ENCODE peak calls at places on chromosomes 6 and 20, in six cellular contexts. Z is IMR-90, B is H9, A is neuronal stem cell, W is mesenchymal stem cell, M is H1. K is an unnamed sample.

GRCh38 chr20:12570371-12570770 is 438.4 kb upstream of the SPTLC3 start:
- DNase-seq in Z (no peak), B (peak; percentile 81), A (peak; percentile 27), W (peak; percentile 36), M (peak; percentile 27), K (peak; percentile 92)

GRCh38 chr6:128395596-128395995 is 124.8 kb downstream of the PTPRK start:
- DNase-seq in Z (no peak), B (no peak), A (no peak), W (no peak), M (no peak), K (no peak)

GRCh38 chr6:34237316-34237721 is 646 bp downstream of the HMGA1 start:
- DNase-seq in Z (no peak), B (no peak), A (no peak), W (no peak), M (no peak), K (no peak)

GRCh38 chr20:14924433-14924832 is 587.0 kb upstream of the FLRT3 start:
- DNase-seq in Z (no peak), B (no peak), A (no peak), W (no peak), M (no peak), K (no peak)

GRCh38 chr6:135938588-135939215 is 87.2 kb downstream of the PDE7B start:
- DNase-seq in Z (peak; percentile 43), B (no peak), A (no peak), W (peak; percentile 32), M (no peak), K (peak; percentile 60)

GRCh38 chr20:40948352-40949267 is 80.0 kb upstream of the TOP1 start:
- DNase-seq in Z (peak; percentile 35), B (no peak), A (no peak), W (no peak), M (no peak), K (peak; percentile 27)

GRCh38 chr20:63978319-63979220 is 872 bp downstream of the SAMD10 start:
- DNase-seq in Z (peak; percentile 43), B (peak; percentile 85), A (no peak), W (peak; percentile 62), M (no peak), K (peak; percentile 66)

GRCh38 chr6:85395746-85396145 is 54.1 kb upstream of the NT5E start:
- DNase-seq in Z (no peak), B (no peak), A (no peak), W (no peak), M (no peak), K (no peak)

GRCh38 chr20:61236677-61237076 is 15.4 kb upstream of the CDH4 start:
- DNase-seq in Z (no peak), B (no peak), A (no peak), W (no peak), M (no peak), K (peak; percentile 39)

GRCh38 chr6:33314943-33315752 is 1.3 kb upstream of the TAPBP start:
- DNase-seq in Z (no peak), B (peak; percentile 79), A (no peak), W (no peak), M (no peak), K (peak; percentile 57)

GRCh38 chr6:143333081-143333480 is 117.4 kb downstream of the ADAT2 start:
- DNase-seq in Z (no peak), B (no peak), A (no peak), W (no peak), M (no peak), K (no peak)

GRCh38 chr20:57414867-57415592 is 23.8 kb downstream of the RBM38 start:
- DNase-seq in Z (peak; percentile 28), B (no peak), A (no peak), W (peak; percentile 44), M (no peak), K (no peak)

GRCh38 chr6:68958327-68958726 is 323.2 kb downstream of the ADGRB3 start:
- DNase-seq in Z (no peak), B (no peak), A (no peak), W (no peak), M (no peak), K (no peak)

GRCh38 chr6:158475344-158476302 is 84.3 kb upstream of the TMEM181 start:
- DNase-seq in Z (peak; percentile 57), B (no peak), A (no peak), W (peak; percentile 87), M (no peak), K (no peak)

GRCh38 chr20:37265152-37265551 is 3.5 kb upstream of the GHRH start:
- DNase-seq in Z (no peak), B (no peak), A (no peak), W (no peak), M (no peak), K (no peak)

GRCh38 chr20:18973499-18974173 is 160.1 kb downstream of the SCP2D1 start:
- DNase-seq in Z (no peak), B (no peak), A (no peak), W (no peak), M (no peak), K (no peak)

GRCh38 chr20:47784256-47784598 is 1.1 kb downstream of the SULF2 start:
- DNase-seq in Z (no peak), B (no peak), A (no peak), W (no peak), M (no peak), K (no peak)

DNA sequence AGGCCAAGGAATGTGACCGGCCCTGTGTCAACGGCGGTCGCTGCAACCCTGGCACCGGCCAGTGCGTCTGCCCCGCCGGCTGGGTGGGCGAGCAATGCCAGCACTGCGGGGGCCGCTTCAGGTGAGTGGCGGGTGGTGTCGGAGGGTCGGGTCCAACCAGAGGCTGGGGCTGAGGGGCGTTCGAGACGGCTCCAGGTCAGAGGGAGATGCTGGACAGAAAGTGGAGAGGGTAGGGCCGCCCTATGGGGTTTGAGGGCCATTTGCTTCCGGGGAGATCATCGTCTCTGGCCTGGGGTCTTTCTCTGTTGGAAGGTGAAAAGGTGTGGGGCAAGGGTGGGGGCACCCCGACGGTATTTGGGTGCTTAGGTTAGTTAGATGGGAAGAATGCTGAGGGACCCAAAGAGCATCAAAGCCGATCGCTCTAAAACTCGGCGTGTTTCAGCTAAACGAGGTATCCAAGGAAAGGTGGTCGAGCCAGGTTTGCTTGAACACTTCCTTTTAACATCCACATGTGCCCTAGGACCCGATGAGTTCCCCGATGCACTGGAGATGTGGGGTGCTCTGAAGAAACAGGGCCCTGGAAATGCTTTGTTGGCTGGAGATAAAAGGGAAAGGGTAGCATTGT is 691 bp downstream of the ATRN start:
- DNase-seq in Z (no peak), B (no peak), A (no peak), W (peak; percentile 2), M (no peak), K (no peak)
- H4K8ac ChIP-seq in Z (peak overlapping the region; percentile 13), B (no peak overlapping the region), A (no peak overlapping the region), W (peak overlapping the region; percentile 97), M (peak overlapping the region; percentile 29), K (no peak overlapping the region)

GRCh38 chr20:19990911-19991707 is 26.1 kb upstream of the NAA20 start:
- DNase-seq in Z (no peak), B (no peak), A (no peak), W (no peak), M (no peak), K (no peak)
- H4K8ac ChIP-seq in Z (peak overlapping the region; percentile 60), B (no peak overlapping the region), A (no peak overlapping the region), W (peak overlapping the region; percentile 66), M (no peak overlapping the region), K (no peak overlapping the region)

DNA sequence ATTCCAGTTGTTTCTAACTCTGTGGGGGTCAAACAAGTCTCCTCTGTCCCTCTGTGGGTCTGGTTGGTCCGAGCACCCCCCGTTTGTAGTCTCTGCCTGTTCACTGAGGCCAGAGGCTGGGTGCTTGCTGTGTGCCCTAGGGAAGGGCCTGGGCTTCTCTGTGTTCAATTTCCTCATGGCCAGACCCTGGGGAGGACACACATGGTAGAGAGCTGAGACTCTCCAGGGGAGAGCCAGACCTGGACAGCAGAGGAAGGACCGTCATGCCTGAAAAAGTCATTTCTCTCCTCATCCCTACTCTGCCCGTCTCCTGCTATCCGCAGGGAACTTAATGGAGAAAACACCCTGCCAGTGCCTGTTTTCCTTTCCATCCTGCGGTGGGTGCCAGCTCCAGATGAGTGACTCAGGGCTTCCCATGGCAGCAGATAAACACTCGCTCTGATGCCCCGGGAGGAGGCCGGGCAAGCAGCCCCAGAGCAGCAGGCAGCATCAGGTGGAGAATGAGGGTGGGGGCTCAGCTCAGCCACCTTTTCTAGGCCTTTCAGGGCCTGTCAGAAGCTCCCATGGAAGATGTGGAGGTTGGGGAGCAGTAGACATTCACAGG is 51.9 kb downstream of the SNAI1 start:
- DNase-seq in Z (peak; percentile 37), B (no peak), A (no peak), W (peak; percentile 51), M (no peak), K (no peak)
- H4K8ac ChIP-seq in Z (peak overlapping the region; percentile 75), B (no peak overlapping the region), A (no peak overlapping the region), W (peak overlapping the region; percentile 81), M (no peak overlapping the region), K (no peak overlapping the region)

DNA sequence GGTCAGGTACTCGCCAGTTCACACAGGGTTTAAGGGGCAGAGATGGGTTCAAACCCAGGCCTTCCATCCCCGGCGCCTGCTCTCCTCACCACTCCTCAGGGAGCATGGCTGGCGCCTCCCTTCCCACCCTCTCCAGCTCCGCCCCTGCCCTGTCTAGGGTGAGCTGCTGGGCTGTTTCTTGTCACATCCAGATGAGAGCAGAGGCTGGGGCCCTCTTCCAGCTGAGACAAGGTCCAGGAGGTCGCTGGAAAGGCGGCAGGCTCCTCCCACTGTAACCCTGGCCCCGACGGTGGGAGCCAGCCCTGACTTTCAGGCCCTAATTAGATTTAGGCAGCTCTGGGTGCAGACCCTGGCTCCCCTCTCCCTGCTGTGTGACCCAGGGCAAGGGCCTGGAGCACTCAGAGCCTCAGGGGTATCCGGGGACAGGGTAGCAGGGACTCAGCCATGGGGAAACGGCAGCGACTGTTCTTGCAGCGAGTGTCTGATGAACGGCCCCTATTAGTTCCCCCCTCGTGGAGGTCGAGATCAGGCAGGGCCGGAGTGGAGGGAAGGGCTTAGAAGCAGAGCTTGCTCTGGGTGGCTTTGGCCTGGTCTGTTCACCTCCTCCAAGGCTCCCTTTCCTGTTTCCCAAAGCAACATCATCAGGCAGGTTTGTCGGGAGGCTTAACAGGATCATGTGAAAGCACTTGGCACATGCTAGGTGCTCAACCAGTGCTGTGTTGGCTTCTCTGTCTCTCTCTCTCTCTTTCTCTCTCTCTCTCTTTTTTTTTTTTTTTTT is 33.4 kb downstream of the SNAI1 start:
- DNase-seq in Z (no peak), B (no peak), A (no peak), W (peak; percentile 76), M (no peak), K (peak; percentile 82)
- H4K8ac ChIP-seq in Z (no peak overlapping the region), B (no peak overlapping the region), A (no peak overlapping the region), W (peak overlapping the region; percentile 83), M (no peak overlapping the region), K (no peak overlapping the region)

DNA sequence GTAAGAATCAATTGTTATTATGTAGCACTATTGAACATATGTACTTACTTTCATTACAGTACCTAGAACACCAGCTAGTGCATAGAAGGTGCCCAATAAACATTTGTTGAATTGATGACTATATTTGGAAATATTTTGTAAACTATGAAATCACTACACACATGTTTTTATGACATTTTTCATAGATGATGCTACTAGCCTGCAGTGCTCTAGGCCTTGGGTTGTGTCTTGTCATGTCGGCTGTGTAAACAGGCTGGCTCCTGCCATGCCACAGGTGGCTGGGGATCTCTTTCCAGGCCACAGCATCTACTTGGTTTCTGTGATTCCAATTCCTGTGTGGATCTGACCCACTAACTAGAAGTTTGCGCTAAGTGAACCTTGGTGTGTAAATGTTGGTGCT is 43.3 kb upstream of the EDN1 start:
- DNase-seq in Z (peak; percentile 19), B (no peak), A (no peak), W (no peak), M (no peak), K (no peak)
- H4K8ac ChIP-seq in Z (no peak overlapping the region), B (no peak overlapping the region), A (no peak overlapping the region), W (no peak overlapping the region), M (no peak overlapping the region), K (no peak overlapping the region)

K was measured in mesendoderm.